ENCODE peak calls at places on chromosomes 6 and 20, in five cellular contexts. F is fibroblast of mammary gland; L is GM23248; G is retina; P is activated CD8-positive, alpha-beta memory T cell treated with anti-CD3 and anti-CD28 coated beads for 24 hours. V is an unnamed sample.

GRCh38 chr6:16759181-16759645 is 2.0 kb downstream of the ATXN1 start:
- DNase-seq in F (peak; percentile 26), L (peak; percentile 64), G (no peak), P (no peak), V (peak; percentile 57)

GRCh38 chr20:34995192-34995591 is 39.5 kb downstream of the MYH7B start:
- DNase-seq in F (no peak), L (no peak), G (no peak), P (no peak), V (no peak)

GRCh38 chr6:33607784-33608161 is 13.3 kb upstream of the ITPR3 start:
- DNase-seq in F (no peak), L (no peak), G (no peak), P (no peak), V (no peak)

GRCh38 chr6:142045380-142046270 is 87.1 kb upstream of the GJE1 start:
- DNase-seq in F (peak; percentile 71), L (peak; percentile 77), G (no peak), P (no peak), V (peak; percentile 82)

GRCh38 chr6:98944598-98945011 is 3.1 kb downstream of the FBXL4 start:
- DNase-seq in F (peak; percentile 73), L (peak; percentile 78), G (no peak), P (no peak), V (no peak)

GRCh38 chr6:148385379-148385778 is 42.7 kb downstream of the SASH1 start:
- DNase-seq in F (no peak), L (no peak), G (no peak), P (no peak), V (no peak)

GRCh38 chr20:35899064-35899463 is 55.2 kb downstream of the SCAND1 start:
- DNase-seq in F (no peak), L (no peak), G (no peak), P (no peak), V (no peak)

GRCh38 chr6:71252407-71252806 is 36.2 kb upstream of the OGFRL1 start:
- DNase-seq in F (no peak), L (no peak), G (no peak), P (no peak), V (no peak)

GRCh38 chr20:62557425-62557824 is 81.6 kb upstream of the GATA5 start:
- DNase-seq in F (no peak), L (peak; percentile 34), G (no peak), P (no peak), V (no peak)

GRCh38 chr20:58737198-58737597 is 44.6 kb downstream of the NPEPL1 start:
- DNase-seq in F (no peak), L (no peak), G (no peak), P (no peak), V (no peak)

GRCh38 chr6:167533851-167534250 is 209.0 kb downstream of the TTLL2 start:
- DNase-seq in F (no peak), L (no peak), G (no peak), P (no peak), V (no peak)

GRCh38 chr6:11427827-11428245 is 109.7 kb upstream of the TMEM170B start:
- DNase-seq in F (no peak), L (peak; percentile 34), G (no peak), P (no peak), V (no peak)

GRCh38 chr20:45044084-45044573 is 56.8 kb downstream of the KCNS1 start:
- DNase-seq in F (peak; percentile 86), L (peak; percentile 90), G (peak; percentile 53), P (no peak), V (peak; percentile 86)

GRCh38 chr6:79635179-79635578 is 4.0 kb downstream of the SH3BGRL2 start:
- DNase-seq in F (peak; percentile 17), L (peak; percentile 13), G (no peak), P (no peak), V (no peak)

GRCh38 chr20:49306903-49307336 is 29.1 kb upstream of the ZNFX1 start:
- DNase-seq in F (no peak), L (no peak), G (no peak), P (no peak), V (peak; percentile 69)

GRCh38 chr20:36483919-36484808 is 57.2 kb upstream of the MYL9 start:
- DNase-seq in F (no peak), L (peak; percentile 73), G (no peak), P (no peak), V (peak; percentile 39)

V was measured in left kidney.